ENCODE peak calls at places on chromosome 19, in five cellular contexts. One of them, this sample, is unnamed.

GRCh38 chr19:6772028-6772865 is at the start of gene VAV1:
- DNase-seq in activated B cell treated with CpG ODN at 0.5 μM for 24 hours: peak; percentile 71
- DNase-seq in left ventricle myocardium superior: peak; percentile 70
- DNase-seq in non-pigmented ciliary epithelial cell: no peak
- DNase-seq in heart right ventricle: peak; percentile 61
- DNase-seq in this sample: peak; percentile 89

GRCh38 chr19:45526143-45526542 is 18.9 kb downstream of the VASP start:
- DNase-seq in activated B cell treated with CpG ODN at 0.5 μM for 24 hours: no peak
- DNase-seq in left ventricle myocardium superior: peak; percentile 73
- DNase-seq in non-pigmented ciliary epithelial cell: no peak
- DNase-seq in heart right ventricle: peak; percentile 73
- DNase-seq in this sample: no peak

GRCh38 chr19:14814982-14815381 is 20.0 kb downstream of the OR7A5 start:
- DNase-seq in activated B cell treated with CpG ODN at 0.5 μM for 24 hours: no peak
- DNase-seq in left ventricle myocardium superior: no peak
- DNase-seq in non-pigmented ciliary epithelial cell: no peak
- DNase-seq in heart right ventricle: no peak
- DNase-seq in this sample: no peak

GRCh38 chr19:3276341-3276799 is 51.9 kb downstream of the CELF5 start:
- DNase-seq in activated B cell treated with CpG ODN at 0.5 μM for 24 hours: no peak
- DNase-seq in left ventricle myocardium superior: no peak
- DNase-seq in non-pigmented ciliary epithelial cell: no peak
- DNase-seq in heart right ventricle: no peak
- DNase-seq in this sample: no peak

GRCh38 chr19:57280165-57280912 is at the start of gene ZNF460:
- DNase-seq in activated B cell treated with CpG ODN at 0.5 μM for 24 hours: peak; percentile 96
- DNase-seq in left ventricle myocardium superior: peak; percentile 98
- DNase-seq in non-pigmented ciliary epithelial cell: peak; percentile 85
- DNase-seq in heart right ventricle: peak; percentile 97
- DNase-seq in this sample: peak; percentile 89

GRCh38 chr19:45076029-45076850 is at the start of gene ZNF296:
- DNase-seq in activated B cell treated with CpG ODN at 0.5 μM for 24 hours: peak; percentile 85
- DNase-seq in left ventricle myocardium superior: peak; percentile 85
- DNase-seq in non-pigmented ciliary epithelial cell: no peak
- DNase-seq in heart right ventricle: peak; percentile 74
- DNase-seq in this sample: peak; percentile 90

GRCh38 chr19:6572217-6572616 is 18.7 kb downstream of the CD70 start:
- DNase-seq in activated B cell treated with CpG ODN at 0.5 μM for 24 hours: no peak
- DNase-seq in left ventricle myocardium superior: peak; percentile 39
- DNase-seq in non-pigmented ciliary epithelial cell: no peak
- DNase-seq in heart right ventricle: peak; percentile 17
- DNase-seq in this sample: no peak

GRCh38 chr19:40718774-40719391 is 2.0 kb downstream of the ITPKC start:
- DNase-seq in activated B cell treated with CpG ODN at 0.5 μM for 24 hours: no peak
- DNase-seq in left ventricle myocardium superior: peak; percentile 74
- DNase-seq in non-pigmented ciliary epithelial cell: no peak
- DNase-seq in heart right ventricle: peak; percentile 45
- DNase-seq in this sample: no peak

GRCh38 chr19:10230155-10230903 is 802 bp downstream of the S1PR2 start:
- DNase-seq in activated B cell treated with CpG ODN at 0.5 μM for 24 hours: peak; percentile 46
- DNase-seq in left ventricle myocardium superior: peak; percentile 75
- DNase-seq in non-pigmented ciliary epithelial cell: no peak
- DNase-seq in heart right ventricle: peak; percentile 56
- DNase-seq in this sample: peak; percentile 31

GRCh38 chr19:13102666-13103584 is at the start of gene LYL1:
- DNase-seq in activated B cell treated with CpG ODN at 0.5 μM for 24 hours: peak; percentile 85
- DNase-seq in left ventricle myocardium superior: peak; percentile 93
- DNase-seq in non-pigmented ciliary epithelial cell: no peak
- DNase-seq in heart right ventricle: peak; percentile 91
- DNase-seq in this sample: no peak

GRCh38 chr19:23542562-23542961 is 144.4 kb downstream of the ZNF675 start:
- DNase-seq in activated B cell treated with CpG ODN at 0.5 μM for 24 hours: no peak
- DNase-seq in left ventricle myocardium superior: no peak
- DNase-seq in non-pigmented ciliary epithelial cell: no peak
- DNase-seq in heart right ventricle: no peak
- DNase-seq in this sample: no peak

GRCh38 chr19:45664575-45664974 is 3.4 kb upstream of the GIPR start:
- DNase-seq in activated B cell treated with CpG ODN at 0.5 μM for 24 hours: no peak
- DNase-seq in left ventricle myocardium superior: no peak
- DNase-seq in non-pigmented ciliary epithelial cell: no peak
- DNase-seq in heart right ventricle: no peak
- DNase-seq in this sample: no peak

GRCh38 chr19:32336259-32337111 is 8.9 kb upstream of the ZNF507 start:
- DNase-seq in activated B cell treated with CpG ODN at 0.5 μM for 24 hours: no peak
- DNase-seq in left ventricle myocardium superior: no peak
- DNase-seq in non-pigmented ciliary epithelial cell: no peak
- DNase-seq in heart right ventricle: no peak
- DNase-seq in this sample: no peak

GRCh38 chr19:50314724-50315700 is 14.2 kb downstream of the KCNC3 start:
- DNase-seq in activated B cell treated with CpG ODN at 0.5 μM for 24 hours: no peak
- DNase-seq in left ventricle myocardium superior: no peak
- DNase-seq in non-pigmented ciliary epithelial cell: no peak
- DNase-seq in heart right ventricle: no peak
- DNase-seq in this sample: no peak

GRCh38 chr19:50980203-50980602 is 3.5 kb downstream of the KLK7 start:
- DNase-seq in activated B cell treated with CpG ODN at 0.5 μM for 24 hours: no peak
- DNase-seq in left ventricle myocardium superior: no peak
- DNase-seq in non-pigmented ciliary epithelial cell: no peak
- DNase-seq in heart right ventricle: no peak
- DNase-seq in this sample: no peak

GRCh38 chr19:19145281-19145999 is 7.2 kb upstream of the TMEM161A start:
- DNase-seq in activated B cell treated with CpG ODN at 0.5 μM for 24 hours: no peak
- DNase-seq in left ventricle myocardium superior: no peak
- DNase-seq in non-pigmented ciliary epithelial cell: no peak
- DNase-seq in heart right ventricle: no peak
- DNase-seq in this sample: no peak

GRCh38 chr19:4208385-4209094 is 20.8 kb upstream of the EBI3 start:
- DNase-seq in activated B cell treated with CpG ODN at 0.5 μM for 24 hours: no peak
- DNase-seq in left ventricle myocardium superior: no peak
- DNase-seq in non-pigmented ciliary epithelial cell: no peak
- DNase-seq in heart right ventricle: no peak
- DNase-seq in this sample: no peak

GRCh38 chr19:1466018-1466460 is 13.0 kb downstream of the C19orf25 start:
- DNase-seq in activated B cell treated with CpG ODN at 0.5 μM for 24 hours: no peak
- DNase-seq in left ventricle myocardium superior: no peak
- DNase-seq in non-pigmented ciliary epithelial cell: no peak
- DNase-seq in heart right ventricle: peak; percentile 13
- DNase-seq in this sample: no peak

GRCh38 chr19:10508707-10509106 is 5.6 kb upstream of the KEAP1 start:
- DNase-seq in activated B cell treated with CpG ODN at 0.5 μM for 24 hours: no peak
- DNase-seq in left ventricle myocardium superior: no peak
- DNase-seq in non-pigmented ciliary epithelial cell: no peak
- DNase-seq in heart right ventricle: no peak
- DNase-seq in this sample: no peak

GRCh38 chr19:56980864-56981263 is 138.9 kb upstream of the USP29 start:
- DNase-seq in activated B cell treated with CpG ODN at 0.5 μM for 24 hours: no peak
- DNase-seq in left ventricle myocardium superior: no peak
- DNase-seq in non-pigmented ciliary epithelial cell: no peak
- DNase-seq in heart right ventricle: no peak
- DNase-seq in this sample: no peak

GRCh38 chr19:41321600-41322270 is 11.8 kb downstream of the CCDC97 start:
- DNase-seq in activated B cell treated with CpG ODN at 0.5 μM for 24 hours: no peak
- DNase-seq in left ventricle myocardium superior: peak; percentile 61
- DNase-seq in non-pigmented ciliary epithelial cell: no peak
- DNase-seq in heart right ventricle: no peak
- DNase-seq in this sample: no peak

GRCh38 chr19:45876411-45877197 is 9.3 kb downstream of the IRF2BP1 start:
- DNase-seq in activated B cell treated with CpG ODN at 0.5 μM for 24 hours: no peak
- DNase-seq in left ventricle myocardium superior: peak; percentile 58
- DNase-seq in non-pigmented ciliary epithelial cell: no peak
- DNase-seq in heart right ventricle: peak; percentile 41
- DNase-seq in this sample: no peak

GRCh38 chr19:29887498-29887897 is 54.5 kb upstream of the URI1 start:
- DNase-seq in activated B cell treated with CpG ODN at 0.5 μM for 24 hours: no peak
- DNase-seq in left ventricle myocardium superior: no peak
- DNase-seq in non-pigmented ciliary epithelial cell: no peak
- DNase-seq in heart right ventricle: no peak
- DNase-seq in this sample: no peak

GRCh38 chr19:47661161-47661560 is 52.1 kb upstream of the EHD2 start:
- DNase-seq in activated B cell treated with CpG ODN at 0.5 μM for 24 hours: no peak
- DNase-seq in left ventricle myocardium superior: no peak
- DNase-seq in non-pigmented ciliary epithelial cell: no peak
- DNase-seq in heart right ventricle: no peak
- DNase-seq in this sample: no peak

GRCh38 chr19:1122972-1123363 is 19.2 kb downstream of the GPX4 start:
- DNase-seq in activated B cell treated with CpG ODN at 0.5 μM for 24 hours: no peak
- DNase-seq in left ventricle myocardium superior: peak; percentile 66
- DNase-seq in non-pigmented ciliary epithelial cell: no peak
- DNase-seq in heart right ventricle: peak; percentile 63
- DNase-seq in this sample: peak; percentile 61

GRCh38 chr19:1651548-1652394 is 644 bp downstream of the TCF3 start:
- DNase-seq in activated B cell treated with CpG ODN at 0.5 μM for 24 hours: peak; percentile 57
- DNase-seq in left ventricle myocardium superior: peak; percentile 61
- DNase-seq in non-pigmented ciliary epithelial cell: no peak
- DNase-seq in heart right ventricle: peak; percentile 50
- DNase-seq in this sample: peak; percentile 31

GRCh38 chr19:19321143-19321577 is 531 bp downstream of the MAU2 start:
- DNase-seq in activated B cell treated with CpG ODN at 0.5 μM for 24 hours: no peak
- DNase-seq in left ventricle myocardium superior: no peak
- DNase-seq in non-pigmented ciliary epithelial cell: no peak
- DNase-seq in heart right ventricle: no peak
- DNase-seq in this sample: no peak

GRCh38 chr19:4256563-4256962 is 9.7 kb downstream of the YJU2 start:
- DNase-seq in activated B cell treated with CpG ODN at 0.5 μM for 24 hours: no peak
- DNase-seq in left ventricle myocardium superior: no peak
- DNase-seq in non-pigmented ciliary epithelial cell: no peak
- DNase-seq in heart right ventricle: no peak
- DNase-seq in this sample: no peak

GRCh38 chr19:290539-291521 is at the start of gene PLPP2:
- DNase-seq in activated B cell treated with CpG ODN at 0.5 μM for 24 hours: no peak
- DNase-seq in left ventricle myocardium superior: no peak
- DNase-seq in non-pigmented ciliary epithelial cell: no peak
- DNase-seq in heart right ventricle: no peak
- DNase-seq in this sample: no peak

GRCh38 chr19:50794074-50794777 is 4.0 kb downstream of the ACP4 start:
- DNase-seq in activated B cell treated with CpG ODN at 0.5 μM for 24 hours: no peak
- DNase-seq in left ventricle myocardium superior: no peak
- DNase-seq in non-pigmented ciliary epithelial cell: no peak
- DNase-seq in heart right ventricle: no peak
- DNase-seq in this sample: peak; percentile 68

GRCh38 chr19:6500837-6501739 is 1.0 kb downstream of the TUBB4A start:
- DNase-seq in activated B cell treated with CpG ODN at 0.5 μM for 24 hours: no peak
- DNase-seq in left ventricle myocardium superior: no peak
- DNase-seq in non-pigmented ciliary epithelial cell: no peak
- DNase-seq in heart right ventricle: no peak
- DNase-seq in this sample: no peak

GRCh38 chr19:1063909-1064660 is 2.9 kb upstream of the ARHGAP45 start:
- DNase-seq in activated B cell treated with CpG ODN at 0.5 μM for 24 hours: no peak
- DNase-seq in left ventricle myocardium superior: peak; percentile 25
- DNase-seq in non-pigmented ciliary epithelial cell: no peak
- DNase-seq in heart right ventricle: no peak
- DNase-seq in this sample: no peak